ENCODE peak calls at places on chromosomes 12 and 14, in six cellular contexts. One of them, this sample, is unnamed. For H3K4me1, the result is how much of the 10 kb centered on the place peaks cover.

GRCh38 chr12:93741741-93742085 is 64.5 kb downstream of the CRADD start:
- DNase-seq in PC-3: peak
- DNase-seq in mucosa of descending colon: no peak
- DNase-seq in effector memory CD4-positive, alpha-beta T cell: no peak
- DNase-seq in stomach: no peak
- DNase-seq in CD4-positive, CD25-positive, alpha-beta regulatory T cell: no peak
- DNase-seq in this sample: peak

GRCh38 chr12:50257226-50258166 is 25.8 kb downstream of the LIMA1 start:
- DNase-seq in PC-3: peak
- DNase-seq in mucosa of descending colon: no peak
- DNase-seq in effector memory CD4-positive, alpha-beta T cell: no peak
- DNase-seq in stomach: no peak
- DNase-seq in CD4-positive, CD25-positive, alpha-beta regulatory T cell: no peak
- DNase-seq in this sample: peak

GRCh38 chr14:72291908-72292688 is 359.9 kb downstream of the RGS6 start:
- DNase-seq in PC-3: peak
- DNase-seq in mucosa of descending colon: no peak
- DNase-seq in effector memory CD4-positive, alpha-beta T cell: no peak
- DNase-seq in stomach: no peak
- DNase-seq in CD4-positive, CD25-positive, alpha-beta regulatory T cell: no peak
- DNase-seq in this sample: peak

GRCh38 chr14:77327111-77327510 is 6.3 kb downstream of the GSTZ1 start:
- DNase-seq in PC-3: no peak
- DNase-seq in mucosa of descending colon: no peak
- DNase-seq in effector memory CD4-positive, alpha-beta T cell: no peak
- DNase-seq in stomach: no peak
- DNase-seq in CD4-positive, CD25-positive, alpha-beta regulatory T cell: no peak
- DNase-seq in this sample: no peak

GRCh38 chr12:79690156-79690605 is 583 bp downstream of the PAWR start:
- DNase-seq in PC-3: peak
- DNase-seq in mucosa of descending colon: no peak
- DNase-seq in effector memory CD4-positive, alpha-beta T cell: no peak
- DNase-seq in stomach: peak
- DNase-seq in CD4-positive, CD25-positive, alpha-beta regulatory T cell: no peak
- DNase-seq in this sample: no peak

GRCh38 chr14:28599605-28600004 is 167.0 kb upstream of the FOXG1 start:
- DNase-seq in PC-3: no peak
- DNase-seq in mucosa of descending colon: no peak
- DNase-seq in effector memory CD4-positive, alpha-beta T cell: no peak
- DNase-seq in stomach: no peak
- DNase-seq in CD4-positive, CD25-positive, alpha-beta regulatory T cell: no peak
- DNase-seq in this sample: no peak

GRCh38 chr12:53932915-53933314 is 5.7 kb upstream of the HOXC13 start:
- DNase-seq in PC-3: no peak
- DNase-seq in mucosa of descending colon: no peak
- DNase-seq in effector memory CD4-positive, alpha-beta T cell: no peak
- DNase-seq in stomach: no peak
- DNase-seq in CD4-positive, CD25-positive, alpha-beta regulatory T cell: no peak
- DNase-seq in this sample: no peak

GRCh38 chr14:65070710-65071033 is 31.6 kb downstream of the MAX start:
- DNase-seq in PC-3: peak
- DNase-seq in mucosa of descending colon: peak
- DNase-seq in effector memory CD4-positive, alpha-beta T cell: no peak
- DNase-seq in stomach: peak
- DNase-seq in CD4-positive, CD25-positive, alpha-beta regulatory T cell: no peak
- DNase-seq in this sample: no peak

GRCh38 chr12:80979821-80980220 is 42.1 kb upstream of the LIN7A start:
- DNase-seq in PC-3: no peak
- DNase-seq in mucosa of descending colon: no peak
- DNase-seq in effector memory CD4-positive, alpha-beta T cell: no peak
- DNase-seq in stomach: no peak
- DNase-seq in CD4-positive, CD25-positive, alpha-beta regulatory T cell: no peak
- DNase-seq in this sample: no peak

GRCh38 chr14:34113051-34113511 is 162.2 kb upstream of the EGLN3 start:
- DNase-seq in PC-3: peak
- DNase-seq in mucosa of descending colon: no peak
- DNase-seq in effector memory CD4-positive, alpha-beta T cell: no peak
- DNase-seq in stomach: no peak
- DNase-seq in CD4-positive, CD25-positive, alpha-beta regulatory T cell: no peak
- DNase-seq in this sample: no peak

GRCh38 chr12:52713960-52714886 is 10.9 kb upstream of the KRT77 start:
- DNase-seq in PC-3: no peak
- DNase-seq in mucosa of descending colon: no peak
- DNase-seq in effector memory CD4-positive, alpha-beta T cell: no peak
- DNase-seq in stomach: no peak
- DNase-seq in CD4-positive, CD25-positive, alpha-beta regulatory T cell: no peak
- DNase-seq in this sample: peak

GRCh38 chr12:110373025-110373876 is 30.3 kb downstream of the ANAPC7 start:
- DNase-seq in PC-3: no peak
- DNase-seq in mucosa of descending colon: no peak
- DNase-seq in effector memory CD4-positive, alpha-beta T cell: no peak
- DNase-seq in stomach: no peak
- DNase-seq in CD4-positive, CD25-positive, alpha-beta regulatory T cell: no peak
- DNase-seq in this sample: no peak

GRCh38 chr12:131861261-131862083 is 33.0 kb upstream of the ULK1 start:
- DNase-seq in PC-3: no peak
- DNase-seq in mucosa of descending colon: no peak
- DNase-seq in effector memory CD4-positive, alpha-beta T cell: no peak
- DNase-seq in stomach: no peak
- DNase-seq in CD4-positive, CD25-positive, alpha-beta regulatory T cell: no peak
- DNase-seq in this sample: no peak
- H3K4me1 ChIP-seq in PC-3: half or more
- H3K4me1 ChIP-seq in mucosa of descending colon: under half
- H3K4me1 ChIP-seq in effector memory CD4-positive, alpha-beta T cell: under half
- H3K4me1 ChIP-seq in stomach: under half
- H3K4me1 ChIP-seq in CD4-positive, CD25-positive, alpha-beta regulatory T cell: under half
- H3K4me1 ChIP-seq in this sample: under half

DNA sequence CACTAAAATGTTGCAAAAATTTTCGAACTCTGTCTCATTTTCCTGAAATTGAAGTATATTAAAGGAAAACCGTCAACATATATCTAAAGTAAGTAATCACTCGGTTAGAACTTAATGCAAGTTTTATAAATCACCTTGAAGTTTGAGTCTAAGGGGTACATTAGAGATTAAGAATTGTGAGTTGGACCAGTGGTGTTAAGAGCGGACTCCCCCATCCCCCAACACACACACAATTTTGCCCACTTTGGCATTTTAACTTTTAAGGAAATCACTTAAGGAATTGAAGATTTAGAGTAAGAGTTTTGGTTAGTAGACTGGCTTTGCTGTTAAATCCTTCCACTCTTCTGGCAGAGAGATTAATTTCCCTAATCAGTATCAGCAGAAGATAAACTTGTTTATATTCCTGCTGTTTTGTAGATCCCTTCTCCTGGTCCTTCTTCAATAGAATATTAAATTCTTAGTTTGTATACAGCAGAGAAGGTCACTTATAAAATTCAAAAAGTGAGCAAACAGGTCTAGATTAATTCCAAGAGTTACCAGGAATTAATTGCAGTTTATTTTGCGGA is 1.5 kb downstream of the HIF1A start:
- DNase-seq in PC-3: no peak
- DNase-seq in mucosa of descending colon: no peak
- DNase-seq in effector memory CD4-positive, alpha-beta T cell: no peak
- DNase-seq in stomach: no peak
- DNase-seq in CD4-positive, CD25-positive, alpha-beta regulatory T cell: no peak
- DNase-seq in this sample: no peak
- H3K4me1 ChIP-seq in PC-3: under half
- H3K4me1 ChIP-seq in mucosa of descending colon: under half
- H3K4me1 ChIP-seq in effector memory CD4-positive, alpha-beta T cell: under half
- H3K4me1 ChIP-seq in stomach: under half
- H3K4me1 ChIP-seq in CD4-positive, CD25-positive, alpha-beta regulatory T cell: half or more
- H3K4me1 ChIP-seq in this sample: under half

GRCh38 chr12:15797818-15798217 is 8.6 kb upstream of the EPS8 start:
- DNase-seq in PC-3: peak
- DNase-seq in mucosa of descending colon: no peak
- DNase-seq in effector memory CD4-positive, alpha-beta T cell: no peak
- DNase-seq in stomach: no peak
- DNase-seq in CD4-positive, CD25-positive, alpha-beta regulatory T cell: no peak
- DNase-seq in this sample: no peak
- H3K4me1 ChIP-seq in PC-3: under half
- H3K4me1 ChIP-seq in mucosa of descending colon: under half
- H3K4me1 ChIP-seq in effector memory CD4-positive, alpha-beta T cell: under half
- H3K4me1 ChIP-seq in stomach: under half
- H3K4me1 ChIP-seq in CD4-positive, CD25-positive, alpha-beta regulatory T cell: under half
- H3K4me1 ChIP-seq in this sample: under half

GRCh38 chr12:4707306-4707705 is 12.9 kb upstream of the GALNT8 start:
- DNase-seq in PC-3: no peak
- DNase-seq in mucosa of descending colon: no peak
- DNase-seq in effector memory CD4-positive, alpha-beta T cell: no peak
- DNase-seq in stomach: no peak
- DNase-seq in CD4-positive, CD25-positive, alpha-beta regulatory T cell: no peak
- DNase-seq in this sample: no peak

GRCh38 chr12:4703676-4704075 is 16.5 kb upstream of the GALNT8 start:
- DNase-seq in PC-3: no peak
- DNase-seq in mucosa of descending colon: no peak
- DNase-seq in effector memory CD4-positive, alpha-beta T cell: no peak
- DNase-seq in stomach: no peak
- DNase-seq in CD4-positive, CD25-positive, alpha-beta regulatory T cell: no peak
- DNase-seq in this sample: no peak

GRCh38 chr12:4701863-4702262 is 18.3 kb upstream of the GALNT8 start:
- DNase-seq in PC-3: no peak
- DNase-seq in mucosa of descending colon: no peak
- DNase-seq in effector memory CD4-positive, alpha-beta T cell: no peak
- DNase-seq in stomach: no peak
- DNase-seq in CD4-positive, CD25-positive, alpha-beta regulatory T cell: no peak
- DNase-seq in this sample: no peak

GRCh38 chr12:4701383-4701782 is 18.8 kb upstream of the GALNT8 start:
- DNase-seq in PC-3: no peak
- DNase-seq in mucosa of descending colon: no peak
- DNase-seq in effector memory CD4-positive, alpha-beta T cell: no peak
- DNase-seq in stomach: no peak
- DNase-seq in CD4-positive, CD25-positive, alpha-beta regulatory T cell: no peak
- DNase-seq in this sample: no peak

DNA sequence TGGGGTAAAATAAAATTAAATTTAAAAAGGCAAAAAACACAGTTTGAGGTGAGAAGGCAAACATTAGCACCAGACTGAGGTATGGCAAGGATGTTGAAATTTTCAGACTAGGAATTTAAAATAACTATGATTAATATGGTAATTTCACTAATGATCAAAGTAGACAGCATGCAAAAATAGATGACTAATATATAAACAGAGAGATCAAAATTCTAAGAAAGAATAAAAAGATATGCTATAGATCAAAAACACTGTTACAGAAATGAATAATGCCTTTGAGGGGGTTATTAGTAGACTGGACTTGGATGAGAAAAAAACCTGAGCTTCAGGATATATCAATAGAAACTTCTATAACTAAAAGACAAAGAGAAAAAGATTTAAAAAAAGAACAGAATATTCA is 14.4 kb upstream of the GALNT8 start:
- DNase-seq in PC-3: no peak
- DNase-seq in mucosa of descending colon: no peak
- DNase-seq in effector memory CD4-positive, alpha-beta T cell: no peak
- DNase-seq in stomach: no peak
- DNase-seq in CD4-positive, CD25-positive, alpha-beta regulatory T cell: no peak
- DNase-seq in this sample: no peak
- H3K4me1 ChIP-seq in PC-3: under half
- H3K4me1 ChIP-seq in mucosa of descending colon: under half
- H3K4me1 ChIP-seq in effector memory CD4-positive, alpha-beta T cell: under half
- H3K4me1 ChIP-seq in stomach: under half
- H3K4me1 ChIP-seq in CD4-positive, CD25-positive, alpha-beta regulatory T cell: under half
- H3K4me1 ChIP-seq in this sample: under half

GRCh38 chr12:14257303-14257733 is 108.2 kb upstream of the ATF7IP start:
- DNase-seq in PC-3: no peak
- DNase-seq in mucosa of descending colon: peak
- DNase-seq in effector memory CD4-positive, alpha-beta T cell: no peak
- DNase-seq in stomach: no peak
- DNase-seq in CD4-positive, CD25-positive, alpha-beta regulatory T cell: no peak
- DNase-seq in this sample: no peak
- H3K4me1 ChIP-seq in PC-3: half or more
- H3K4me1 ChIP-seq in mucosa of descending colon: under half
- H3K4me1 ChIP-seq in effector memory CD4-positive, alpha-beta T cell: under half
- H3K4me1 ChIP-seq in stomach: under half
- H3K4me1 ChIP-seq in CD4-positive, CD25-positive, alpha-beta regulatory T cell: under half
- H3K4me1 ChIP-seq in this sample: under half

GRCh38 chr12:116472193-116472592 is 87.0 kb upstream of the MAP1LC3B2 start:
- DNase-seq in PC-3: no peak
- DNase-seq in mucosa of descending colon: no peak
- DNase-seq in effector memory CD4-positive, alpha-beta T cell: no peak
- DNase-seq in stomach: no peak
- DNase-seq in CD4-positive, CD25-positive, alpha-beta regulatory T cell: no peak
- DNase-seq in this sample: no peak

GRCh38 chr12:116474899-116475298 is 84.3 kb upstream of the MAP1LC3B2 start:
- DNase-seq in PC-3: no peak
- DNase-seq in mucosa of descending colon: no peak
- DNase-seq in effector memory CD4-positive, alpha-beta T cell: no peak
- DNase-seq in stomach: no peak
- DNase-seq in CD4-positive, CD25-positive, alpha-beta regulatory T cell: no peak
- DNase-seq in this sample: no peak

GRCh38 chr12:116476227-116476852 is 82.8 kb upstream of the MAP1LC3B2 start:
- DNase-seq in PC-3: no peak
- DNase-seq in mucosa of descending colon: no peak
- DNase-seq in effector memory CD4-positive, alpha-beta T cell: no peak
- DNase-seq in stomach: no peak
- DNase-seq in CD4-positive, CD25-positive, alpha-beta regulatory T cell: no peak
- DNase-seq in this sample: no peak

GRCh38 chr12:116473416-116473815 is 85.8 kb upstream of the MAP1LC3B2 start:
- DNase-seq in PC-3: no peak
- DNase-seq in mucosa of descending colon: no peak
- DNase-seq in effector memory CD4-positive, alpha-beta T cell: no peak
- DNase-seq in stomach: no peak
- DNase-seq in CD4-positive, CD25-positive, alpha-beta regulatory T cell: no peak
- DNase-seq in this sample: no peak

DNA sequence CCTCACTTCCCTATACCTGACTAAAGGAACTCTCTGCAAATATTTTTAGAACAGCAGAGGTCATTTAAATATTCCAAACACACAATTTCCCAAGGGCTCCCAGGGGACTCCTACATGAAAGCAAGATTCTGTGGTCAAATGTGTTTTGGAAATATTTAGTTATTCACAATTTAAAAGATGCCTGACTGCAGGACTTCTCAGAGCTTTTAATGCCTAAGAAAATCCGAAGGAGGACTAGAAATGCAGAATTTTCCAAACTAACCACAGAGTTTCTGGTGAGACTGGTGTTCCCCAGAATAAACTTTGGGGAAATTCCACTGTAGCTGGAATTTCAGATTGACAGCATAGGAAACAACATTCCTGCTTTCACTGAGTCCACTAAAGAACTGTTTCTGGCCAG is 84.8 kb upstream of the MAP1LC3B2 start:
- DNase-seq in PC-3: no peak
- DNase-seq in mucosa of descending colon: no peak
- DNase-seq in effector memory CD4-positive, alpha-beta T cell: no peak
- DNase-seq in stomach: no peak
- DNase-seq in CD4-positive, CD25-positive, alpha-beta regulatory T cell: no peak
- DNase-seq in this sample: no peak
- H3K4me1 ChIP-seq in PC-3: under half
- H3K4me1 ChIP-seq in mucosa of descending colon: under half
- H3K4me1 ChIP-seq in effector memory CD4-positive, alpha-beta T cell: under half
- H3K4me1 ChIP-seq in stomach: under half
- H3K4me1 ChIP-seq in CD4-positive, CD25-positive, alpha-beta regulatory T cell: under half
- H3K4me1 ChIP-seq in this sample: under half